ENCODE peak calls at places on chromosomes 5 and 9, in four cellular contexts. One of them, this sample, is unnamed.

GRCh38 chr9:22307013-22307711 is 139.5 kb upstream of the DMRTA1 start:
- DNase-seq in A549: peak
- DNase-seq in astrocyte of the spinal cord: peak
- DNase-seq in breast epithelium: no peak
- DNase-seq in this sample: peak

GRCh38 chr5:54881286-54882005 is 103.9 kb downstream of the ESM1 start:
- DNase-seq in astrocyte of the spinal cord: peak
- DNase-seq in breast epithelium: no peak
- DNase-seq in A549: no peak
- DNase-seq in this sample: no peak

GRCh38 chr5:168224110-168224509 is 67.3 kb upstream of the WWC1 start:
- DNase-seq in breast epithelium: no peak
- DNase-seq in A549: no peak
- DNase-seq in astrocyte of the spinal cord: no peak
- DNase-seq in this sample: no peak

GRCh38 chr5:174831985-174832384 is 107.6 kb downstream of the MSX2 start:
- DNase-seq in A549: no peak
- DNase-seq in astrocyte of the spinal cord: no peak
- DNase-seq in breast epithelium: no peak
- DNase-seq in this sample: no peak

GRCh38 chr5:113040672-113041071 is 64.1 kb downstream of the DCP2 start:
- DNase-seq in breast epithelium: no peak
- DNase-seq in astrocyte of the spinal cord: no peak
- DNase-seq in A549: no peak
- DNase-seq in this sample: no peak

GRCh38 chr5:7886849-7887460 is 18.0 kb downstream of the MTRR start:
- DNase-seq in A549: peak
- DNase-seq in breast epithelium: no peak
- DNase-seq in astrocyte of the spinal cord: peak
- DNase-seq in this sample: no peak

GRCh38 chr5:1392801-1393565 is 48.1 kb upstream of the CLPTM1L start:
- DNase-seq in A549: no peak
- DNase-seq in astrocyte of the spinal cord: no peak
- DNase-seq in breast epithelium: no peak
- DNase-seq in this sample: no peak

GRCh38 chr9:14941487-14941886 is 31.3 kb upstream of the FREM1 start:
- DNase-seq in astrocyte of the spinal cord: no peak
- DNase-seq in breast epithelium: no peak
- DNase-seq in A549: no peak
- DNase-seq in this sample: no peak

GRCh38 chr5:142222235-142222880 is 102.5 kb downstream of the SPRY4 start:
- DNase-seq in breast epithelium: no peak
- DNase-seq in A549: no peak
- DNase-seq in astrocyte of the spinal cord: no peak
- DNase-seq in this sample: no peak

GRCh38 chr9:72661401-72662135 is 140.2 kb downstream of the TMC1 start:
- DNase-seq in breast epithelium: no peak
- DNase-seq in astrocyte of the spinal cord: peak
- DNase-seq in A549: no peak
- DNase-seq in this sample: peak

GRCh38 chr5:13992795-13993194 is 48.3 kb upstream of the DNAH5 start:
- DNase-seq in astrocyte of the spinal cord: no peak
- DNase-seq in breast epithelium: no peak
- DNase-seq in A549: no peak
- DNase-seq in this sample: no peak

GRCh38 chr5:137845472-137845871 is 22.2 kb upstream of the MYOT start:
- DNase-seq in A549: no peak
- DNase-seq in astrocyte of the spinal cord: no peak
- DNase-seq in breast epithelium: no peak
- DNase-seq in this sample: no peak

GRCh38 chr5:163357636-163358035 is 79.8 kb upstream of the CCNG1 start:
- DNase-seq in astrocyte of the spinal cord: no peak
- DNase-seq in breast epithelium: no peak
- DNase-seq in A549: no peak
- DNase-seq in this sample: no peak

GRCh38 chr5:6287136-6287535 is 91.2 kb downstream of the MED10 start:
- DNase-seq in astrocyte of the spinal cord: no peak
- DNase-seq in A549: no peak
- DNase-seq in breast epithelium: no peak
- DNase-seq in this sample: no peak

GRCh38 chr5:126523818-126524522 is 71.0 kb downstream of the ALDH7A1 start:
- DNase-seq in breast epithelium: no peak
- DNase-seq in A549: no peak
- DNase-seq in astrocyte of the spinal cord: peak
- DNase-seq in this sample: no peak

GRCh38 chr9:136143215-136144001 is 24.7 kb upstream of the TMEM250 start:
- DNase-seq in astrocyte of the spinal cord: no peak
- DNase-seq in A549: peak
- DNase-seq in breast epithelium: no peak
- DNase-seq in this sample: no peak

GRCh38 chr5:139733698-139734491 is 61.7 kb upstream of the PSD2 start:
- DNase-seq in A549: no peak
- DNase-seq in astrocyte of the spinal cord: no peak
- DNase-seq in breast epithelium: no peak
- DNase-seq in this sample: peak

GRCh38 chr9:2125909-2126308 is 110.8 kb downstream of the SMARCA2 start:
- DNase-seq in breast epithelium: no peak
- DNase-seq in A549: no peak
- DNase-seq in astrocyte of the spinal cord: no peak
- DNase-seq in this sample: no peak

GRCh38 chr5:92179651-92180050 is 796.5 kb upstream of the ARRDC3 start:
- DNase-seq in astrocyte of the spinal cord: no peak
- DNase-seq in breast epithelium: no peak
- DNase-seq in A549: no peak
- DNase-seq in this sample: no peak

GRCh38 chr9:16069671-16070586 is 517.1 kb downstream of the CCDC171 start:
- DNase-seq in breast epithelium: no peak
- DNase-seq in astrocyte of the spinal cord: peak
- DNase-seq in A549: no peak
- DNase-seq in this sample: no peak

GRCh38 chr5:177302354-177303110 is 987 bp downstream of the RAB24 start:
- DNase-seq in A549: no peak
- DNase-seq in breast epithelium: no peak
- DNase-seq in astrocyte of the spinal cord: no peak
- DNase-seq in this sample: no peak

GRCh38 chr5:125042243-125042887 is 295.9 kb upstream of the ZNF608 start:
- DNase-seq in astrocyte of the spinal cord: peak
- DNase-seq in A549: no peak
- DNase-seq in breast epithelium: no peak
- DNase-seq in this sample: no peak

GRCh38 chr9:136572003-136572595 is 26.3 kb upstream of the NOTCH1 start:
- DNase-seq in breast epithelium: no peak
- DNase-seq in A549: peak
- DNase-seq in astrocyte of the spinal cord: peak
- DNase-seq in this sample: peak

GRCh38 chr5:113546711-113547159 is 33.2 kb downstream of the YTHDC2 start:
- DNase-seq in A549: no peak
- DNase-seq in astrocyte of the spinal cord: peak
- DNase-seq in breast epithelium: peak
- DNase-seq in this sample: no peak

GRCh38 chr5:174751154-174751990 is 27.0 kb downstream of the MSX2 start:
- DNase-seq in astrocyte of the spinal cord: no peak
- DNase-seq in A549: no peak
- DNase-seq in breast epithelium: no peak
- DNase-seq in this sample: no peak

GRCh38 chr5:4306029-4306428 is 710.4 kb downstream of the IRX1 start:
- DNase-seq in A549: no peak
- DNase-seq in breast epithelium: no peak
- DNase-seq in astrocyte of the spinal cord: no peak
- DNase-seq in this sample: no peak

GRCh38 chr5:114018178-114018577 is 343.7 kb upstream of the KCNN2 start:
- DNase-seq in A549: no peak
- DNase-seq in astrocyte of the spinal cord: no peak
- DNase-seq in breast epithelium: no peak
- DNase-seq in this sample: no peak

GRCh38 chr5:113224605-113225065 is 210.2 kb downstream of the TSSK1B start:
- DNase-seq in A549: no peak
- DNase-seq in astrocyte of the spinal cord: peak
- DNase-seq in breast epithelium: no peak
- DNase-seq in this sample: no peak

GRCh38 chr5:178314066-178314660 is 81.6 kb upstream of the PHYKPL start:
- DNase-seq in astrocyte of the spinal cord: no peak
- DNase-seq in A549: no peak
- DNase-seq in breast epithelium: no peak
- DNase-seq in this sample: no peak

GRCh38 chr5:160311491-160312138 is 749 bp downstream of the CCNJL start:
- DNase-seq in breast epithelium: no peak
- DNase-seq in A549: peak
- DNase-seq in astrocyte of the spinal cord: peak
- DNase-seq in this sample: no peak

GRCh38 chr9:27572918-27573698 is at the start of gene C9orf72:
- DNase-seq in breast epithelium: no peak
- DNase-seq in A549: no peak
- DNase-seq in astrocyte of the spinal cord: peak
- DNase-seq in this sample: no peak

GRCh38 chr5:143338658-143339366 is 64.7 kb downstream of the NR3C1 start:
- DNase-seq in breast epithelium: no peak
- DNase-seq in astrocyte of the spinal cord: no peak
- DNase-seq in A549: peak
- DNase-seq in this sample: no peak

GRCh38 chr5:116754556-116754955 is 179.9 kb upstream of the SEMA6A start:
- DNase-seq in astrocyte of the spinal cord: no peak
- DNase-seq in A549: no peak
- DNase-seq in breast epithelium: no peak
- DNase-seq in this sample: no peak

GRCh38 chr5:72046106-72046505 is 61.2 kb upstream of the MAP1B start:
- DNase-seq in astrocyte of the spinal cord: no peak
- DNase-seq in breast epithelium: no peak
- DNase-seq in A549: no peak
- DNase-seq in this sample: no peak

GRCh38 chr9:78064075-78064474 is 32.5 kb upstream of the GNAQ start:
- DNase-seq in breast epithelium: no peak
- DNase-seq in astrocyte of the spinal cord: peak
- DNase-seq in A549: no peak
- DNase-seq in this sample: no peak

DNA sequence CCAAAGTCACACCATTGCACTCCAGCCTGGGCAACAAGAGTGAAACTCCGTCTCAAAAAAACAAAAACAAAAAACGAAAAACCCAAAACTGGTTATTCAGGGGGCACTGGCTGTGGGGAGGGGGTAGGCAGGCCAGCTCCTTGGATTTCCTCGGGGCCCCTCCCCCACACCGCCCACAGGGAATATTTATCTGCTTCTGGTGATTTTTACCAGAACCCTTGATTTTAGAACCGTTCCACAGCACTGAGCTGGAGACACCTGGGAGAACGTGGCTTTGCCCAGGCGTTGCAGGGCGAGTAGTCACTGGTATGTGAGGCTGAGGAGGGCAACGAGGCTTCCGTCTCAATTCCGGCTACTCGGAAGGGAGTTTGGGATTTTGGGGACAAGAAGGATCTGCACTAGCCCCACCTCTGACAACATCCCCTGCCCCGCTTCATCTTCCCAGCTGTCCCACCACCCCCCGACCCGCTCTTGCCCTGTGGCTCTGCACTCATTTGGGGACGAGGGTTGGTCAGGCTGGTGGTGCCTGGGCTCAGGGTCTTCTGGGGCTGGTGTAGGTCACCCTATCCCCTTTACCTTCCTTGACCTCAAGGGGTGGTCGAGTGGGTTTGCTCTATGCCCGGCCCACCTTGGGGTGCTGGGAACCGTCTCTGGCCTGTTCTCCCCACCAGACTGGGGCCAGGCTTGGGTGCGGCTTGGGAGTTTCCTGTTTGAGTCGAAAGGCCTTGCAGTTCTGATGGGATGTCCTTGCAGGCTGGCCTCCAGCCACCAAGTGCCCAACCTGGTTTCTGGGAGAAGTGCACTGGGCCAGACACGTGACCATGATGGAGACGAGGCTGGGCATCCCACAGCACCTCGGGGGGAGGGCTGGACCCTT is 3.5 kb downstream of the AHRR start:
- DNase-seq in A549: no peak
- DNase-seq in breast epithelium: no peak
- DNase-seq in astrocyte of the spinal cord: no peak
- DNase-seq in this sample: no peak
- H3K4me3 ChIP-seq in A549: no peak
- H3K4me3 ChIP-seq in breast epithelium: no peak
- H3K4me3 ChIP-seq in astrocyte of the spinal cord: no peak
- H3K4me3 ChIP-seq in this sample: no peak

GRCh38 chr9:134419684-134420076 is 93.4 kb downstream of the RXRA start:
- DNase-seq in breast epithelium: no peak
- DNase-seq in astrocyte of the spinal cord: no peak
- DNase-seq in A549: peak
- DNase-seq in this sample: no peak
- TF ChIP-seq CTCF in breast epithelium: no peak
- TF ChIP-seq CTCF in astrocyte of the spinal cord: peak
- TF ChIP-seq CTCF in A549: peak
- TF ChIP-seq CTCF in this sample: peak

GRCh38 chr5:77426670-77427069 is 65.4 kb downstream of the WDR41 start:
- DNase-seq in astrocyte of the spinal cord: peak
- DNase-seq in breast epithelium: no peak
- DNase-seq in A549: peak
- DNase-seq in this sample: no peak
- H3K4me3 ChIP-seq in astrocyte of the spinal cord: no peak
- H3K4me3 ChIP-seq in breast epithelium: no peak
- H3K4me3 ChIP-seq in A549: no peak
- H3K4me3 ChIP-seq in this sample: no peak

GRCh38 chr9:35712762-35713400 is 19.1 kb downstream of the TLN1 start:
- DNase-seq in breast epithelium: no peak
- DNase-seq in astrocyte of the spinal cord: no peak
- DNase-seq in A549: no peak
- DNase-seq in this sample: no peak
- TF ChIP-seq CTCF in breast epithelium: no peak
- TF ChIP-seq CTCF in astrocyte of the spinal cord: no peak
- TF ChIP-seq CTCF in A549: no peak
- TF ChIP-seq CTCF in this sample: no peak